ENCODE peak calls at places on chromosomes 12 and 14, in four cellular contexts. O, Z, D and H are unnamed samples.

GRCh38 chr12:42372154-42372791 is 46.3 kb downstream of the PPHLN1 start:
- DNase-seq in O (peak), Z (peak), D (peak), H (peak)

GRCh38 chr14:35213869-35214387 is 78.3 kb upstream of the PSMA6 start:
- DNase-seq in O (no peak), Z (peak), D (no peak), H (no peak)

GRCh38 chr12:46874642-46875041 is 48.8 kb upstream of the SLC38A4 start:
- DNase-seq in O (no peak), Z (no peak), D (no peak), H (no peak)

GRCh38 chr14:91573894-91574837 is 64.1 kb upstream of the PPP4R3A start:
- DNase-seq in O (peak), Z (no peak), D (peak), H (no peak)

GRCh38 chr12:19412844-19413243 is 26.4 kb upstream of the AEBP2 start:
- DNase-seq in O (no peak), Z (no peak), D (no peak), H (no peak)

GRCh38 chr14:105837349-105838063 is 311.1 kb downstream of the TMEM121 start:
- DNase-seq in O (no peak), Z (no peak), D (no peak), H (no peak)

GRCh38 chr14:95380350-95381042 is 60.8 kb upstream of the CLMN start:
- DNase-seq in O (no peak), Z (no peak), D (no peak), H (peak)

GRCh38 chr12:49358548-49359141 is 8.6 kb upstream of the SPATS2 start:
- DNase-seq in O (peak), Z (peak), D (no peak), H (peak)

GRCh38 chr14:26872510-26872909 is 274.7 kb upstream of the NOVA1 start:
- DNase-seq in O (no peak), Z (no peak), D (no peak), H (peak)

GRCh38 chr14:75561013-75561432 is 17.4 kb upstream of the FLVCR2 start:
- DNase-seq in O (peak), Z (peak), D (no peak), H (peak)

GRCh38 chr12:119669744-119670472 is 2.0 kb downstream of the PRKAB1 start:
- DNase-seq in O (no peak), Z (peak), D (no peak), H (no peak)

GRCh38 chr12:106254724-106255123 is 6.9 kb upstream of the CKAP4 start:
- DNase-seq in O (no peak), Z (no peak), D (no peak), H (no peak)

GRCh38 chr14:90698379-90698869 is 117.8 kb downstream of the TTC7B start:
- DNase-seq in O (no peak), Z (no peak), D (no peak), H (no peak)

GRCh38 chr12:111798182-111798581 is 31.4 kb downstream of the ALDH2 start:
- DNase-seq in O (no peak), Z (no peak), D (no peak), H (no peak)

GRCh38 chr14:94037954-94038353 is 11.8 kb downstream of the OTUB2 start:
- DNase-seq in O (no peak), Z (no peak), D (no peak), H (no peak)

GRCh38 chr14:33946679-33947078 is 4.2 kb downstream of the EGLN3 start:
- DNase-seq in O (no peak), Z (no peak), D (no peak), H (no peak)

GRCh38 chr12:108838194-108839010 is 19.0 kb downstream of the SSH1 start:
- DNase-seq in O (peak), Z (peak), D (peak), H (peak)

GRCh38 chr14:30874120-30874998 is at the start of gene COCH:
- DNase-seq in O (peak), Z (peak), D (no peak), H (peak)

GRCh38 chr12:54725233-54725843 is 77.2 kb upstream of the DCD start:
- DNase-seq in O (peak), Z (peak), D (no peak), H (peak)

GRCh38 chr12:56781726-56782125 is 18.6 kb downstream of the HSD17B6 start:
- DNase-seq in O (no peak), Z (no peak), D (no peak), H (no peak)

GRCh38 chr12:25970082-25970481 is 11.6 kb downstream of the RASSF8 start:
- DNase-seq in O (no peak), Z (no peak), D (no peak), H (no peak)

GRCh38 chr14:80364274-80364673 is 153.0 kb upstream of the DIO2 start:
- DNase-seq in O (peak), Z (peak), D (no peak), H (no peak)

GRCh38 chr14:35628989-35629388 is 95.0 kb downstream of the INSM2 start:
- DNase-seq in O (no peak), Z (no peak), D (no peak), H (no peak)

GRCh38 chr14:105378873-105379685 is 19.3 kb upstream of the TEX22 start:
- DNase-seq in O (no peak), Z (no peak), D (no peak), H (no peak)

GRCh38 chr14:75294649-75295033 is 16.0 kb downstream of the FOS start:
- DNase-seq in O (peak), Z (no peak), D (no peak), H (no peak)

GRCh38 chr14:85934123-85934885 is 404.4 kb downstream of the FLRT2 start:
- DNase-seq in O (peak), Z (peak), D (peak), H (no peak)

GRCh38 chr14:21840765-21841164 is 167.1 kb upstream of the OR4E1 start:
- DNase-seq in O (no peak), Z (no peak), D (no peak), H (no peak)

GRCh38 chr14:79791055-79791732 is 420.1 kb downstream of the DIO2 start:
- DNase-seq in O (no peak), Z (no peak), D (no peak), H (no peak)

GRCh38 chr12:22415342-22416309 is 81.1 kb upstream of the ST8SIA1 start:
- DNase-seq in O (no peak), Z (no peak), D (no peak), H (no peak)

GRCh38 chr12:46711756-46712155 is 114.0 kb downstream of the SLC38A4 start:
- DNase-seq in O (no peak), Z (no peak), D (no peak), H (no peak)

GRCh38 chr14:89027097-89027740 is 202.8 kb downstream of the TTC8 start:
- DNase-seq in O (peak), Z (peak), D (no peak), H (peak)

GRCh38 chr12:3077572-3078081 is 448 bp downstream of the TSPAN9 start:
- DNase-seq in O (no peak), Z (no peak), D (no peak), H (no peak)
- TF ChIP-seq CHD2 in O (no peak), Z (no peak), D (no peak), H (no peak)

GRCh38 chr12:51972849-51973273 is 21.4 kb downstream of the ACVR1B start:
- DNase-seq in O (no peak), Z (no peak), D (no peak), H (peak)
- TF ChIP-seq ESRRA in O (no peak), Z (no peak), D (no peak), H (no peak)

GRCh38 chr14:56821177-56821576 is 10.9 kb upstream of the OTX2 start:
- DNase-seq in O (no peak), Z (no peak), D (no peak), H (no peak)
- TF ChIP-seq CHD2 in O (no peak), Z (no peak), D (no peak), H (no peak)

GRCh38 chr14:99203080-99203479 is 68.9 kb downstream of the BCL11B start:
- DNase-seq in O (no peak), Z (no peak), D (no peak), H (no peak)

GRCh38 chr14:99205086-99205688 is 66.8 kb downstream of the BCL11B start:
- DNase-seq in O (no peak), Z (no peak), D (no peak), H (no peak)

GRCh38 chr14:99206053-99206452 is 65.9 kb downstream of the BCL11B start:
- DNase-seq in O (no peak), Z (no peak), D (no peak), H (no peak)

GRCh38 chr14:99202516-99202915 is 69.5 kb downstream of the BCL11B start:
- DNase-seq in O (no peak), Z (no peak), D (no peak), H (no peak)

GRCh38 chr14:99203801-99204200 is 68.2 kb downstream of the BCL11B start:
- DNase-seq in O (no peak), Z (no peak), D (no peak), H (no peak)
- TF ChIP-seq ESRRA in O (no peak), Z (no peak), D (no peak), H (no peak)

GRCh38 chr14:29814153-29815057 is 113.2 kb downstream of the PRKD1 start:
- DNase-seq in O (no peak), Z (no peak), D (no peak), H (no peak)
- TF ChIP-seq CHD2 in O (no peak), Z (no peak), D (no peak), H (no peak)

GRCh38 chr12:92030618-92031017 is 115.0 kb downstream of the BTG1 start:
- DNase-seq in O (no peak), Z (no peak), D (peak), H (peak)
- TF ChIP-seq ESRRA in O (no peak), Z (no peak), D (no peak), H (no peak)

DNA sequence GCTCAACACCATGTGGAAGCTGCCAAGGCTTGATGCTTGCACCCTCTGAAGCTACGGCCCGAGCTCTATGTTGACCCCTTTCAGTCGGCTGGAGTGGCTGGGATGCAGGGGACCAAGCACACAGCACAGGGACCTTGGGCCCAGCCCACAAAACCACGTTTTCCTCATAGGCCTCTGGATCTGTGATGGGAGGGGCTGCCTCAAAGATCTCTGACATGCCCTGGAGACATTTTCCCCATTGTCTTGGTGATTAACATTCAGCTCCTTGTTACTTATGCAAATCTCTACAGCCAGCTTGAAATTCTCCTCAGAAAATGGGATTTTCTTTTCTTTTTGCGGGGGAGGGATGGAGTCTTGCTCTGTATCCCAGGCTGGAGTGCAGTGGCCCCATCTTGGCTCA is 46.3 kb downstream of the MON2 start:
- DNase-seq in O (no peak), Z (no peak), D (no peak), H (no peak)
- TF ChIP-seq CHD2 in O (no peak), Z (no peak), D (no peak), H (no peak)

GRCh38 chr12:80041071-80041470 is 58.3 kb upstream of the OTOGL start:
- DNase-seq in O (no peak), Z (no peak), D (no peak), H (no peak)

GRCh38 chr12:80038062-80038560 is 61.2 kb upstream of the OTOGL start:
- DNase-seq in O (no peak), Z (no peak), D (no peak), H (no peak)

GRCh38 chr12:80044694-80045046 is 54.7 kb upstream of the OTOGL start:
- DNase-seq in O (no peak), Z (no peak), D (no peak), H (no peak)

GRCh38 chr12:80041691-80042090 is 57.6 kb upstream of the OTOGL start:
- DNase-seq in O (no peak), Z (no peak), D (no peak), H (no peak)

GRCh38 chr12:80040075-80040738 is 59.1 kb upstream of the OTOGL start:
- DNase-seq in O (no peak), Z (no peak), D (no peak), H (no peak)
- TF ChIP-seq ESRRA in O (no peak), Z (no peak), D (no peak), H (no peak)

DNA sequence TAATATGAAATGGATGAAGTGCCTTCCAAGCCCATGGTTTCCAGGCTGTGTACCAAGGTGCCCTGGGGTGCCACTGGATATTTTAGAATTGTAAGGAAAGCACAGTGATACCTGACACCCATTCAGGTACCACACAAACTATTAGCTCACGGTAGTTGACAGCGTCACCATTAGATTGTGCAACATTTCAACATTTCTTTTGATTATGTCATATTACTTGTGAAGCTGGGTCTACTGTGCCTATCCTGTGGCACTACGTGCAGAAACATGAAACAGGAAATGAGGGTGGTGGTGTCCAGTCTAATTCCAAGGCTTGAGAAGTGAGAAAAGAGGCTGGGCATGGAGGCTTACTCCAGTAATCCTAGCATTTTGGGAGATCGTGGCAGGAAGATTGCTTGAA is 75.5 kb upstream of the CPM start:
- DNase-seq in O (no peak), Z (no peak), D (no peak), H (no peak)
- TF ChIP-seq CHD2 in O (no peak), Z (no peak), D (no peak), H (no peak)